ENCODE peak calls at places on chromosomes 11 and 22, in five cellular contexts. P, H, Y, N and D are unnamed samples.
A peak's percentile ranks its signal among the peaks of the same experiment; 100 is the strongest.

GRCh38 chr11:2522636-2523255 is 77.9 kb downstream of the KCNQ1 start:
- DNase-seq in P (no peak), H (peak; percentile 33), Y (no peak), N (no peak), D (no peak)

GRCh38 chr11:76830639-76831312 is 29.9 kb upstream of the ACER3 start:
- DNase-seq in P (no peak), H (no peak), Y (no peak), N (no peak), D (peak; percentile 80)

GRCh38 chr11:77182542-77183420 is 54.7 kb downstream of the MYO7A start:
- DNase-seq in P (no peak), H (no peak), Y (no peak), N (no peak), D (no peak)

GRCh38 chr22:27800250-27801131 is 1.1 kb downstream of the MN1 start:
- DNase-seq in P (no peak), H (no peak), Y (peak; percentile 60), N (no peak), D (peak; percentile 56)

GRCh38 chr11:57410287-57410686 is 16.6 kb downstream of the SLC43A3 start:
- DNase-seq in P (no peak), H (no peak), Y (peak; percentile 28), N (no peak), D (peak; percentile 73)

GRCh38 chr11:10461276-10461790 is 6.3 kb downstream of the AMPD3 start:
- DNase-seq in P (no peak), H (no peak), Y (no peak), N (no peak), D (no peak)

GRCh38 chr11:35812850-35813249 is 131.0 kb upstream of the LDLRAD3 start:
- DNase-seq in P (no peak), H (no peak), Y (no peak), N (no peak), D (no peak)

GRCh38 chr22:40324468-40325305 is 21.6 kb upstream of the ADSL start:
- DNase-seq in P (peak; percentile 52), H (no peak), Y (no peak), N (no peak), D (no peak)

GRCh38 chr11:112620621-112621394 is 340.4 kb upstream of the NCAM1 start:
- DNase-seq in P (no peak), H (no peak), Y (peak; percentile 90), N (no peak), D (peak; percentile 97)

GRCh38 chr11:39361557-39361956 is 2097.9 kb downstream of the LRRC4C start:
- DNase-seq in P (no peak), H (no peak), Y (no peak), N (no peak), D (no peak)

DNA sequence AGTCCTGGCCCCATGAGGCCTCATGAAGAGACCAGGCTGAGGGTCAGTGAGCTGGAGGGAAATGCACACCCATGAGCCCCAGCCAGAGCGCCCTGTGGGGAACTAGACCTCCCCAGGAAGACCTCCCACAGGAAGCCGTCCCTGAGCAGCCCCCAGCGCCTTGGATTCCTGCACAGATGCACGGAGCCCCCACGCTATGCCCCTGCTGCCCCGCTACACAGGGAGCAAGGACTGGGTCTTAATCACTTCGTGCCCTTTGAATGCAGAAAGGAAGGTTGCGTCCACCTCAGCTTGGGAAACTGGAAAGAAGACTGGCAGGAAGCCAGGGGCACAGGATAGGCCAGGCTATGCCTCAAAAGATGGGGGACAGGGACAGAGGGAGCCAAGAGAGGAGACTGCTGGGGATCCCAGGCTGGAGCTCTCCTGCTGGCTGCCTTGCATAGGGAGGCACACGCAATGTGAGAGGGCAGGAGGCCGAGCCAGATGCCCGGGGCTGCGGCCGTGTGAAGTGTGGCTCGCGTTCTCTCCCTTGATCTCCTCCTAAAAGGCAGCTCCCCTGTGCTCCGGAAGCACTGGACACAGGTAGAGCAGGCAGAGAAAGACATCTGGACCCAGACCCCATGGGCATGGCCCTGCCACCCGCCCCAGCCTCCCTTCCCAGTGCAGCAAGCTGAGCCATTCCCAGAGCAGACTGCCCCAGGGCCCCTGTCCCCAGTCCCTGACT is 32.8 kb downstream of the MACROD1 start:
- DNase-seq in P (no peak), H (no peak), Y (no peak), N (no peak), D (no peak)
- TF ChIP-seq CTCF in P (no peak), H (no peak), Y (no peak), N (no peak), D (no peak)

DNA sequence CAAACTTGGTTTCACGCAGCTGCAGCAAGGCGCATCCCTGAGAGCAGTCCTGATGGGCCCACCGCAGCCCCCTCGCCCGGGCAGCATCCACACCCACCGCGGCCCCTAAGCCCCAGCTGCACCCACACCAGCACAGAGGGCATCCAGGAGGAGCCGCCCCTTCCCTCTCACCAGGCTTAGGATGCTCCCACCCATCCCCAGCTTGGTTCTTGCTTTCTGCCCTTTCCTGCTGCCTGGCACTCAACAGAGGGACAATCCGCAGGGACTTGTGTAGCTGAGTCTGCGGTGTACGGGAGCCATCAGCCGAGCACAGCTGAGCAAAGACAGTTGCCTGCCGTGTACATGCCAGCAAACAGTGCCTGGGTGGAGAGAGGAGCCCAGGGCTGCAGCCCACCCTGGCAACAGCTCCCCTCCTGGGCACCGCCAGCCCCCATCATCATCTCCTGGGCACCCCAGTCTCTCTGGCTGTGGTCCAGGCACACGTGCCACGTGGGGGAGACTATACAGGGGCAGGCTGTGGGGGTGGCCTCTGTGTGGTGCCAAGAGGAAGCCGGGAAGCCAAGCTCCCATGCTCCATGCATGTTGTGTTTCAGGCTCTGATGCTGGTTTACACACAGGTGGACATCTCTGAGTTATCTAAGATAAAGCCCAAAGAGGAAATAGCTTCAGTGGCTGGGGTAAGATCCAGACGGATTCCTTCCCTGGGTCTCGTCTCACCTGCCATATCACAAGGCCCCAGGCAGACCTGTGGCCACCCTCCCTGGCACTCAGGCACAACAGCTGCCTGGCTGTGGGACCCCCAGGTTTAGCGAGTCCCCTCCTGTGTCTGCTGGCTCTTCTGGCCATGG is 36.1 kb upstream of the GNB1L start:
- DNase-seq in P (no peak), H (no peak), Y (no peak), N (no peak), D (no peak)
- TF ChIP-seq CTCF in P (no peak), H (no peak), Y (no peak), N (no peak), D (no peak)

GRCh38 chr11:27204527-27204926 is 158.5 kb downstream of the CCDC34 start:
- DNase-seq in P (no peak), H (no peak), Y (no peak), N (peak; percentile 56), D (peak; percentile 32)
- TF ChIP-seq CTCF in P (no peak), H (no peak), Y (peak; percentile 11), N (peak; percentile 77), D (peak; percentile 47)

GRCh38 chr11:688681-689080 is 6.3 kb downstream of the DEAF1 start:
- DNase-seq in P (no peak), H (no peak), Y (no peak), N (no peak), D (no peak)
- TF ChIP-seq CTCF in P (no peak), H (no peak), Y (no peak), N (no peak), D (no peak)

GRCh38 chr22:25567305-25567704 is 2.8 kb downstream of the GRK3 start:
- DNase-seq in P (no peak), H (no peak), Y (peak; percentile 19), N (no peak), D (peak; percentile 24)
- TF ChIP-seq CTCF in P (no peak), H (peak; percentile 16), Y (peak; percentile 25), N (peak; percentile 25), D (no peak)

DNA sequence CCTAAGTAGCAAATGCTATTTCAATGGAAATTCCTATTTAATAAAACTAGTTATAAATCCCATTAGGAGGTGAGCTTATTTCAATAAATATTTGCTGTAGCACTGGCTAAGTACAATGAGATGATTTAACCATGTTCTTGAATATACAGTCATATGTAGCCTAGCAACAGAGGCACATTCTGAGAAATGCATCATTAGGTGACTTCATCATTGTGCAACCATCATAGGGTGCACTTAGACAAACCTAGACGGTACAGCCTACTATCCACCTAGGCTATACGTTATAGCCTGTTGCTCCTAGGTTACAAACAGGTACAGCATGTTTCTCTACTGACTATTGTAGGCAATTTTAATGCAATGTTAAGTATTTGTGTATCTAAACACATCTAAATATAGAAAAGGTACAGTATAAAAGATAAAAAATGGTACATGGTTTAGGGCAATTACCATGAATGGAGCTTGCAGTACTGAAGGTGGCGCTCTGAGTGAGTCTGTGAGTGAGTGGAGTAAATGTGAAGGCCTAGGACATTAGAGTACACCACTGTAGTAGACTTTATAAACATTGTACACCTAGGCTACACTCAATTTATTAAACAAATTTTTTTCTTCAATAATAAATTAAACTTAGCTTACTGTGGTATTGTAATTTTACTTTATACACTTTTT is 350.1 kb downstream of the CASP12 start:
- DNase-seq in P (no peak), H (no peak), Y (peak; percentile 48), N (peak; percentile 55), D (peak; percentile 84)
- TF ChIP-seq CTCF in P (no peak), H (no peak), Y (no peak), N (peak; percentile 69), D (no peak)

GRCh38 chr22:29883045-29883830 is at the start of gene MTMR3:
- DNase-seq in P (peak; percentile 94), H (peak; percentile 89), Y (peak; percentile 91), N (peak; percentile 92), D (peak; percentile 92)
- TF ChIP-seq CTCF in P (peak; percentile 52), H (peak; percentile 48), Y (no peak), N (peak; percentile 21), D (peak; percentile 9)